ENCODE peak calls at places on chromosomes 3 and 15, in nine cellular contexts. I is A549, Z is heart right ventricle, O is left ventricle myocardium inferior, Q is MM.1S, G is breast epithelium, M is upper lobe of right lung, W is IMR-90, X is adrenal gland. C is an unnamed sample.

GRCh38 chr3:111725706-111726105 is 130.6 kb upstream of the ZBED2 start:
- DNase-seq in X (no peak), O (no peak), I (no peak), W (no peak), Z (no peak), M (no peak), G (no peak), Q (no peak), C (no peak)

GRCh38 chr15:79432345-79433311 is 492 bp downstream of the MINAR1 start:
- DNase-seq in Z (no peak), O (no peak), I (peak; percentile 17), M (no peak), G (no peak), W (no peak), X (no peak), Q (no peak), C (peak; percentile 11)

GRCh38 chr3:22886394-22886793 is 316.7 kb upstream of the UBE2E2 start:
- DNase-seq in X (peak; percentile 21), G (no peak), O (peak; percentile 30), Z (peak; percentile 40), I (no peak), W (no peak), M (no peak), Q (no peak), C (no peak)

GRCh38 chr3:45864760-45865567 is 21.4 kb upstream of the CCR9 start:
- DNase-seq in X (no peak), W (no peak), M (no peak), I (no peak), G (no peak), O (no peak), Z (no peak), Q (no peak), C (no peak)

GRCh38 chr3:156131241-156131640 is 10.9 kb downstream of the KCNAB1 start:
- DNase-seq in X (no peak), W (no peak), M (no peak), Q (no peak), O (no peak), I (no peak), Z (no peak), G (no peak), C (no peak)

GRCh38 chr15:52208306-52208946 is 17.2 kb upstream of the GNB5 start:
- DNase-seq in M (no peak), Q (peak; percentile 60), X (peak; percentile 78), W (peak; percentile 67), Z (peak; percentile 28), G (no peak), I (peak; percentile 81), O (peak; percentile 31), C (peak; percentile 74)

GRCh38 chr3:117407317-117407716 is 697.7 kb downstream of the TUSC7 start:
- DNase-seq in G (no peak), O (no peak), M (no peak), W (peak; percentile 27), Z (no peak), I (peak; percentile 37), X (no peak), Q (peak; percentile 35), C (no peak)

GRCh38 chr15:39478996-39479395 is 101.9 kb upstream of the THBS1 start:
- DNase-seq in G (no peak), M (no peak), I (no peak), O (no peak), W (no peak), Z (no peak), X (no peak), Q (peak; percentile 53), C (no peak)

GRCh38 chr15:67148196-67148701 is 82.8 kb downstream of the SMAD3 start:
- DNase-seq in Z (no peak), M (no peak), W (peak; percentile 74), X (no peak), Q (no peak), O (no peak), I (peak; percentile 90), G (no peak), C (no peak)

GRCh38 chr3:135762188-135762853 is 203.2 kb upstream of the PPP2R3A start:
- DNase-seq in G (no peak), W (no peak), M (no peak), Q (no peak), X (no peak), O (no peak), Z (no peak), I (no peak), C (no peak)
- H3K4me1 ChIP-seq in G (no peaks in the 10 kb centered on the region), W (no peaks in the 10 kb centered on the region), M (no peaks in the 10 kb centered on the region), Q (no peaks in the 10 kb centered on the region), X (no peaks in the 10 kb centered on the region), O (no peaks in the 10 kb centered on the region), Z (no peaks in the 10 kb centered on the region), I (no peaks in the 10 kb centered on the region), C (no peaks in the 10 kb centered on the region)

DNA sequence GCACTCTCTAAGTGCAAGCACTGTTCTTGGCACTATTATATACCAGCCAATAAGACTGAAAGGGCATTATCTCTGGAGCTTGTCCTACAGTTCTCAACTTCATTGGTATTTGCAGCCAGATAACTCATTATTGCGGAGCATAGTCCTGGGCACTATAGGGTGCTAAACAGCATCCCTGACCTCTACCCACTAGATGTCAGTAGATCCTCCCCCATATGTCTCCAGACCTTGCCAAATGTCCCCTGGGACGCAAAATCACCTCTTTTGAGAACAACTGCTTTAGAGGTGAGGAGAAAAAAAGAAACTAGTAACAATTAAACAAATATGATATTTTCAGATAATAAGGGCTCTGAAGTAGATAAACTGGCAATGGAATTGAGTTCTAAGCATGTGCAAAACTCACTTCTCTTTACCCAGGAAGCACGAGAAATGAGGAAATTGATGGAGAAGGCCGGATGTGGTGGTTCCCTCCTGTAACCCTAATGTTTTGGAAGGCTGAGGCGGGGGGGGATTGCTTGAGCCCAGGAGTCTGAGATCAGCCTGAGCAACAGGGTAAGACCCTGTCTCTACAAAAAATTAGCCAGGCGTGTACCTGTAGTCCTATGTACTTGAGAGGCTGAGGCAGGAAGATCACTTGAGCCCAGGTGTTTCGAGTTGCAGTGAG is 61.4 kb downstream of the FRMD4B start:
- DNase-seq in W (no peak), Q (no peak), O (no peak), Z (no peak), I (no peak), G (no peak), X (no peak), M (no peak), C (no peak)
- TF ChIP-seq CTCF in W (no peak), Q (peak; percentile 56), O (peak; percentile 66), Z (no peak), I (peak; percentile 20), G (no peak), X (no peak), M (peak; percentile 50), C (peak; percentile 11)

GRCh38 chr15:58246041-58246440 is 107.9 kb downstream of the AQP9 start:
- DNase-seq in G (no peak), I (no peak), X (no peak), Z (no peak), Q (no peak), M (no peak), W (no peak), O (peak; percentile 32), C (no peak)

GRCh38 chr15:58244546-58244945 is 106.4 kb downstream of the AQP9 start:
- DNase-seq in O (no peak), M (no peak), X (no peak), W (no peak), I (no peak), G (no peak), Q (no peak), Z (no peak), C (no peak)

GRCh38 chr15:58249646-58250312 is 111.6 kb downstream of the AQP9 start:
- DNase-seq in Z (no peak), M (no peak), G (no peak), W (no peak), Q (no peak), O (no peak), X (no peak), I (no peak), C (no peak)

GRCh38 chr15:58248504-58248842 is 110.3 kb downstream of the AQP9 start:
- DNase-seq in I (no peak), O (no peak), G (no peak), X (no peak), Q (no peak), Z (no peak), W (no peak), M (no peak), C (no peak)

GRCh38 chr15:58247803-58248503 is 109.8 kb downstream of the AQP9 start:
- DNase-seq in X (peak; percentile 60), Q (no peak), Z (peak; percentile 83), W (peak; percentile 25), I (no peak), M (peak; percentile 93), G (peak; percentile 71), O (peak; percentile 85), C (peak; percentile 53)
- H3K4me1 ChIP-seq in X (peaks cover 11% of the 10 kb centered on the region), Q (no peaks in the 10 kb centered on the region), Z (peaks cover 14% of the 10 kb centered on the region), W (no peaks in the 10 kb centered on the region), I (no peaks in the 10 kb centered on the region), M (peaks cover 7% of the 10 kb centered on the region), G (no peaks in the 10 kb centered on the region), O (peaks cover 49% of the 10 kb centered on the region), C (peaks cover 7% of the 10 kb centered on the region)

DNA sequence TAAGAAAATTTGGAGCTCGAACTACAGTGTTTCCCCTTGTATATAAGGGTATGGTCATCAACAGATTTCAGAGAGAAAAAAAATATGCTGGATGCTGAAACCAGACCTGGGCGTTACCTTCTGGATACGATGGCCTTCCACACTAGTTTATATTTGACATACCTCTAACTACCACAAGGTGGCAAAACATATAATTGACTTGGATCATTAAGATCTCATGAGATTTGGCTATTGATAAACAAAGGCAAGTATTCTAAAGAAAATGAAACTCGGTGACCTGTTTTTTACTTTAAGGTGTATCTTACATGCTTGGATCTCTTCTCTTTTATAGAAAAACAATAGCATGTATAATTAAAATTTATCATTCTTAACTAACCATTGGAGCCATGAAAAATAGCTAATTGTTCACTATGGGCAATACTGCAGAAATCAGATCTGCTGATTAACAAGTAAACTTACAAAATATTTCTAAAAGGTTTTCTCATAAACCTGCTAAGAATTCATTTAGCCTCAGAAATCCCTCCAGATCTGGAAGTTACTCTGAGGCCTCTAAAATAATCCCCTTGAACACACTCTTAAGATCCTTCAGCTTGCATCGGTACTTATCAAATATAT is 300.6 kb upstream of the KCNH8 start:
- DNase-seq in X (no peak), Q (peak; percentile 43), G (no peak), Z (no peak), M (no peak), W (no peak), I (peak; percentile 22), O (no peak), C (no peak)
- TF ChIP-seq CTCF in X (no peak), Q (peak; percentile 57), G (no peak), Z (no peak), M (peak; percentile 38), W (no peak), I (peak; percentile 29), O (peak; percentile 22), C (no peak)

GRCh38 chr3:13561376-13561775 is 12.5 kb downstream of the FBLN2 start:
- DNase-seq in I (no peak), Q (no peak), X (no peak), W (no peak), G (no peak), M (no peak), O (peak; percentile 5), Z (no peak), C (no peak)
- H3K4me1 ChIP-seq in I (no peaks in the 10 kb centered on the region), Q (no peaks in the 10 kb centered on the region), X (no peaks in the 10 kb centered on the region), W (no peaks in the 10 kb centered on the region), G (no peaks in the 10 kb centered on the region), M (no peaks in the 10 kb centered on the region), O (peaks cover 72% of the 10 kb centered on the region), Z (peaks cover 29% of the 10 kb centered on the region), C (no peaks in the 10 kb centered on the region)

GRCh38 chr3:29152379-29152778 is 128.5 kb upstream of the RBMS3 start:
- DNase-seq in I (peak; percentile 8), Z (no peak), W (no peak), G (no peak), O (no peak), X (no peak), M (no peak), Q (no peak), C (no peak)
- TF ChIP-seq CTCF in I (no peak), Z (no peak), W (no peak), G (no peak), O (peak; percentile 31), X (no peak), M (no peak), Q (no peak), C (no peak)

C was measured in body of pancreas.